ENCODE peak calls at places on chromosomes 13 and 19, in eight cellular contexts. H is upper lobe of left lung, L is Panc1, E is GM23338, G is HepG2, V is HCT116, A is GM12878, W is K562. Z is an unnamed sample.

GRCh38 chr19:12899891-12900518 is 9.0 kb downstream of the GCDH start:
- ATAC-seq in H (no peak), L (no peak), E (no peak), G (peak), V (no peak), A (peak), W (no peak), Z (no peak)

GRCh38 chr13:20814224-20814910 is 40.6 kb upstream of the EEF1AKMT1 start:
- ATAC-seq in H (peak), L (no peak), E (no peak), G (no peak), V (no peak), A (no peak), W (no peak), Z (peak)

GRCh38 chr13:112358156-112358555 is 18.0 kb upstream of the SPACA7 start:
- ATAC-seq in H (peak), L (no peak), E (no peak), G (no peak), V (no peak), A (no peak), W (no peak), Z (no peak)

GRCh38 chr19:50368649-50369570 is 3.5 kb upstream of the NAPSA start:
- ATAC-seq in H (peak), L (peak), E (peak), G (peak), V (peak), A (peak), W (peak), Z (peak)

GRCh38 chr13:100880166-100880565 is 205.6 kb upstream of the TMTC4 start:
- ATAC-seq in H (no peak), L (no peak), E (no peak), G (no peak), V (no peak), A (no peak), W (no peak), Z (no peak)

GRCh38 chr13:44649118-44649455 is 73.0 kb upstream of the TSC22D1 start:
- ATAC-seq in H (no peak), L (no peak), E (peak), G (no peak), V (no peak), A (peak), W (no peak), Z (no peak)

GRCh38 chr19:46492841-46493235 is 2.8 kb downstream of the PNMA8B start:
- ATAC-seq in H (no peak), L (no peak), E (peak), G (no peak), V (no peak), A (no peak), W (no peak), Z (no peak)

GRCh38 chr13:29435125-29435911 is 160.2 kb downstream of the SLC7A1 start:
- ATAC-seq in H (peak), L (no peak), E (no peak), G (no peak), V (no peak), A (no peak), W (no peak), Z (peak)

GRCh38 chr13:29702912-29703351 is 107.4 kb upstream of the SLC7A1 start:
- ATAC-seq in H (no peak), L (peak), E (no peak), G (peak), V (peak), A (no peak), W (no peak), Z (peak)

GRCh38 chr13:72983085-72983768 is 75.6 kb upstream of the KLF5 start:
- ATAC-seq in H (peak), L (no peak), E (no peak), G (peak), V (peak), A (no peak), W (no peak), Z (peak)

GRCh38 chr13:61136515-61136914 is 279.1 kb downstream of the PCDH20 start:
- ATAC-seq in H (no peak), L (no peak), E (no peak), G (no peak), V (no peak), A (no peak), W (no peak), Z (no peak)

GRCh38 chr13:41356788-41357187 is 45.7 kb downstream of the NAA16 start:
- ATAC-seq in H (no peak), L (no peak), E (no peak), G (no peak), V (no peak), A (no peak), W (no peak), Z (no peak)

GRCh38 chr13:33204130-33204927 is 81.2 kb downstream of the STARD13 start:
- ATAC-seq in H (no peak), L (no peak), E (no peak), G (no peak), V (no peak), A (peak), W (no peak), Z (peak)

GRCh38 chr13:67077132-67077531 is 153.0 kb downstream of the PCDH9 start:
- ATAC-seq in H (no peak), L (no peak), E (no peak), G (peak), V (no peak), A (no peak), W (no peak), Z (no peak)

GRCh38 chr13:43573361-43573740 is 213.4 kb downstream of the ENOX1 start:
- ATAC-seq in H (peak), L (no peak), E (no peak), G (no peak), V (no peak), A (no peak), W (no peak), Z (no peak)

GRCh38 chr13:32201809-32202208 is 113.4 kb downstream of the ZAR1L start:
- ATAC-seq in H (no peak), L (no peak), E (no peak), G (no peak), V (no peak), A (no peak), W (no peak), Z (no peak)

GRCh38 chr13:99991806-99992242 is 10.2 kb downstream of the ZIC2 start:
- ATAC-seq in H (no peak), L (no peak), E (peak), G (no peak), V (no peak), A (no peak), W (no peak), Z (no peak)

GRCh38 chr19:35476149-35476548 is 14.1 kb downstream of the KRTDAP start:
- ATAC-seq in H (no peak), L (no peak), E (peak), G (no peak), V (peak), A (no peak), W (peak), Z (no peak)

GRCh38 chr13:31786011-31786410 is 46.7 kb downstream of the RXFP2 start:
- ATAC-seq in H (no peak), L (no peak), E (no peak), G (no peak), V (no peak), A (no peak), W (no peak), Z (peak)

GRCh38 chr13:31930901-31931522 is 100.6 kb upstream of the FRY start:
- ATAC-seq in H (no peak), L (peak), E (no peak), G (no peak), V (no peak), A (peak), W (peak), Z (no peak)

GRCh38 chr13:110576070-110576394 is 14.5 kb upstream of the RAB20 start:
- ATAC-seq in H (no peak), L (no peak), E (no peak), G (no peak), V (no peak), A (no peak), W (no peak), Z (no peak)

GRCh38 chr19:6318772-6319171 is 14.6 kb downstream of the ACER1 start:
- ATAC-seq in H (no peak), L (peak), E (no peak), G (no peak), V (no peak), A (no peak), W (no peak), Z (no peak)

GRCh38 chr13:93151277-93151676 is 75.3 kb upstream of the GPC6 start:
- ATAC-seq in H (no peak), L (no peak), E (no peak), G (no peak), V (no peak), A (no peak), W (no peak), Z (peak)

GRCh38 chr19:2602391-2603181 is 99.9 kb downstream of the GNG7 start:
- ATAC-seq in H (peak), L (peak), E (peak), G (peak), V (no peak), A (no peak), W (no peak), Z (peak)

GRCh38 chr13:93535256-93535655 is 308.6 kb downstream of the GPC6 start:
- ATAC-seq in H (no peak), L (no peak), E (no peak), G (no peak), V (no peak), A (no peak), W (no peak), Z (no peak)

GRCh38 chr13:96032717-96033116 is 20.5 kb downstream of the UGGT2 start:
- ATAC-seq in H (no peak), L (no peak), E (no peak), G (no peak), V (no peak), A (peak), W (no peak), Z (no peak)

GRCh38 chr13:74219571-74219970 is 85.4 kb upstream of the KLF12 start:
- ATAC-seq in H (no peak), L (no peak), E (no peak), G (no peak), V (no peak), A (no peak), W (no peak), Z (no peak)

GRCh38 chr13:113815151-113816058 is 48.5 kb downstream of the GAS6 start:
- ATAC-seq in H (no peak), L (no peak), E (no peak), G (no peak), V (peak), A (peak), W (peak), Z (no peak)
- H3K4me3 ChIP-seq in H (no peak), L (no peak), E (no peak), G (no peak), V (peak), A (peak), W (peak), Z (peak)

DNA sequence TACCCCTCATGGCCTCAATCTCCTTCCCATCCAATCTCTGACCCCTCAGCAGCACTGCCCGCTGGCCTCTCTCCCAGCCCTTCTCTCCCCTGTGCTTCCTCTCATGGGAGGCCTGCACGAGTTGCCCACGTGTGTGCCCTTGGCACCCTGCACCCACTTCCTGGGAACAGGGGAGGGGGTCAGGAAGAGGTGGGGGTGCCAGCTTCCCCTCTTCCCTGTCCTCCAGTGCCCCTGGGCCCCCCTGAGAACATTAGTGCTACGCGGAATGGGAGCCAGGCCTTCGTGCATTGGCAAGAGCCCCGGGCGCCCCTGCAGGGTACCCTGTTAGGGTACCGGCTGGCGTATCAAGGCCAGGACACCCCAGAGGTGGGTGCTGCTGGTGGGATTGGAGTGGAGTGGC is 19.2 kb downstream of the AXL start:
- ATAC-seq in H (no peak), L (no peak), E (no peak), G (no peak), V (no peak), A (no peak), W (no peak), Z (no peak)
- TF ChIP-seq POLR2AphosphoS5 in H (no peak), L (no peak), E (no peak), G (no peak), V (no peak), A (no peak), W (no peak), Z (no peak)

GRCh38 chr19:1523412-1524205 is at the start of gene PLK5:
- ATAC-seq in H (no peak), L (no peak), E (peak), G (no peak), V (no peak), A (no peak), W (peak), Z (no peak)
- H3K4me3 ChIP-seq in H (no peak), L (no peak), E (peak), G (no peak), V (no peak), A (no peak), W (peak), Z (no peak)

GRCh38 chr19:3979674-3980352 is 5.5 kb downstream of the EEF2 start:
- ATAC-seq in H (no peak), L (peak), E (no peak), G (no peak), V (no peak), A (peak), W (no peak), Z (no peak)

GRCh38 chr19:3979289-3979673 is 6.0 kb downstream of the EEF2 start:
- ATAC-seq in H (no peak), L (no peak), E (no peak), G (no peak), V (peak), A (no peak), W (no peak), Z (no peak)

GRCh38 chr19:3977242-3978143 is 6.6 kb upstream of the DAPK3 start:
- ATAC-seq in H (peak), L (peak), E (peak), G (peak), V (peak), A (no peak), W (peak), Z (no peak)

GRCh38 chr19:3976495-3977241 is 5.8 kb upstream of the DAPK3 start:
- ATAC-seq in H (peak), L (no peak), E (no peak), G (peak), V (peak), A (no peak), W (peak), Z (no peak)

DNA sequence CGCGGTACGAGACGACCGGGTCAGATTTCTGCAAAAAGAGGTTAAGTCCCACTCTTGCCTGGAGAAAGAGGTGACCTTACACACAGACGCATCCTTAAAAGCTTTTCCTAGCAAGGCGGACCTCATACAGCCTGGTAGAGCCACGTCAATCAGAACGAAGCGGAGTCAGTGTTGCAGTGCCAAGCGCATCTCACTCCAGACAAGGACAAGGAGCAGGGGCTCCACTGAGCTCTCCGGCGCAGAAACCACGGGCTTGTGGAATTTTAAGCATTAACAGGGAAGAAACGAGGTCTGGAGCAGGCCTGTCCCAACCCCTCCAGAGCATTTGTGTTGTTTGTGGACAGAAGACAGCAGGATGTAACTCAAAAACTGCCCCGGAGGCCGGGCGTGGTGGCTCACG is 7.1 kb downstream of the EEF2 start:
- ATAC-seq in H (no peak), L (no peak), E (no peak), G (no peak), V (no peak), A (no peak), W (no peak), Z (no peak)
- TF ChIP-seq POLR2AphosphoS5 in H (no peak), L (no peak), E (no peak), G (no peak), V (no peak), A (no peak), W (no peak), Z (no peak)

GRCh38 chr13:39369161-39369890 is 233.7 kb downstream of the LHFPL6 start:
- ATAC-seq in H (no peak), L (no peak), E (no peak), G (no peak), V (no peak), A (no peak), W (no peak), Z (no peak)

GRCh38 chr13:39373108-39373507 is 229.9 kb downstream of the LHFPL6 start:
- ATAC-seq in H (no peak), L (no peak), E (peak), G (no peak), V (no peak), A (no peak), W (no peak), Z (no peak)

GRCh38 chr13:39374741-39375189 is 228.2 kb downstream of the LHFPL6 start:
- ATAC-seq in H (no peak), L (no peak), E (no peak), G (no peak), V (no peak), A (no peak), W (no peak), Z (no peak)

GRCh38 chr13:39370048-39370447 is 232.9 kb downstream of the LHFPL6 start:
- ATAC-seq in H (no peak), L (no peak), E (no peak), G (no peak), V (no peak), A (no peak), W (no peak), Z (no peak)

DNA sequence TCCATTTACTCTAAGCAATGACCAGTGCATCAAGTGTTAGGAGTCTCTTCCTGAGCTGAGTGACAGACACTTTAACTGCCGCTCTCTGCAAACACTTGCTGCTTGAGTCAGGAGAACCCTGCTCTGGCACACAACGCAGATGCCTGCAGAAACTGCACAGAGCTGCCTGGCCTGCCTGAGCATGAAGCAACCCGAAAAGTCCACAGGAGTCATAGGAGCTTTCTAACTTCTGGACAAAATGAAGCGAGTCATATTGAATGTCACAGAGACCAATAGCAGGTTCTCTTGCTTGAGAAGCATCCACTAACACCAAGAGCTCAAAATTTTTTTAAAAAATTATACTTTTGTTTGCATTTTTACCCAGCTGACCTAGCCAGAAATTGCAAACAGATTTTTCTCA is 232.4 kb downstream of the LHFPL6 start:
- ATAC-seq in H (no peak), L (no peak), E (no peak), G (no peak), V (no peak), A (no peak), W (no peak), Z (no peak)
- H3K4me3 ChIP-seq in H (no peak), L (no peak), E (no peak), G (no peak), V (no peak), A (no peak), W (no peak), Z (no peak)

Z was measured in gastroesophageal sphincter.